ENCODE peak calls at places on chromosomes 4 and X, in eight cellular contexts. C is lower leg skin; Q is naive thymus-derived CD8-positive, alpha-beta T cell; E is pancreas; Y is fibroblast of the aortic adventitia; K is activated CD4-positive, alpha-beta T cell treated with anti-CD3 and anti-CD28 coated beads, Interleukin-2, amount 10 ng/mL, durations not matched to agents 7 days and 5 days; F is DND-41; U is T-cell. M is an unnamed sample.

GRCh38 chrX:153881281-153881680 is 4.7 kb downstream of the L1CAM start:
- DNase-seq in Y (no peak), U (no peak), E (no peak), K (no peak), C (no peak), F (no peak), Q (no peak), M (no peak)

GRCh38 chrX:49039598-49040375 is 3.4 kb downstream of the TFE3 start:
- DNase-seq in K (peak; percentile 48), C (peak; percentile 55), E (peak; percentile 46), Q (no peak), U (peak; percentile 17), Y (peak; percentile 93), F (peak; percentile 81), M (peak; percentile 84)

GRCh38 chrX:153776611-153777045 is 4.2 kb upstream of the SRPK3 start:
- DNase-seq in Y (no peak), F (no peak), C (no peak), E (no peak), Q (no peak), U (no peak), K (no peak), M (no peak)

GRCh38 chr4:17059192-17059634 is 160.8 kb upstream of the LDB2 start:
- DNase-seq in U (no peak), E (no peak), Q (no peak), K (no peak), Y (peak; percentile 93), C (peak; percentile 18), F (no peak), M (no peak)

GRCh38 chr4:100079264-100079663 is 111.0 kb downstream of the DDIT4L start:
- DNase-seq in E (no peak), Q (no peak), Y (no peak), C (no peak), F (peak; percentile 17), U (no peak), K (no peak), M (no peak)

GRCh38 chrX:20300822-20301221 is 34.1 kb upstream of the RPS6KA3 start:
- DNase-seq in F (no peak), Q (no peak), K (peak; percentile 8), E (no peak), C (no peak), Y (no peak), U (no peak), M (no peak)

GRCh38 chrX:3743821-3744439 is 30.5 kb upstream of the PRKX start:
- DNase-seq in C (peak; percentile 13), U (peak; percentile 53), Y (no peak), E (no peak), K (peak; percentile 46), Q (peak; percentile 61), F (peak; percentile 10), M (no peak)

GRCh38 chr4:26050671-26051070 is 136.7 kb downstream of the SMIM20 start:
- DNase-seq in U (no peak), E (no peak), C (no peak), Q (no peak), Y (no peak), F (no peak), K (no peak), M (no peak)

GRCh38 chr4:56147371-56147770 is 198.6 kb downstream of the CEP135 start:
- DNase-seq in Q (no peak), U (no peak), F (no peak), E (no peak), Y (peak; percentile 62), K (no peak), C (no peak), M (no peak)

GRCh38 chr4:182074139-182074538 is 169.1 kb upstream of the TENM3 start:
- DNase-seq in C (no peak), F (no peak), E (no peak), Y (no peak), K (no peak), U (no peak), Q (no peak), M (no peak)

GRCh38 chrX:67780694-67781109 is 236.9 kb downstream of the AR start:
- DNase-seq in E (peak; percentile 9), F (peak; percentile 30), K (no peak), U (no peak), Q (no peak), C (peak; percentile 47), Y (peak; percentile 98), M (peak; percentile 84)

GRCh38 chr4:143441678-143442077 is 71.8 kb upstream of the SMARCA5 start:
- DNase-seq in U (no peak), Q (no peak), F (no peak), Y (no peak), C (no peak), E (no peak), K (no peak), M (no peak)

GRCh38 chr4:11732155-11732554 is 303.5 kb upstream of the HS3ST1 start:
- DNase-seq in K (no peak), Y (no peak), Q (no peak), F (no peak), U (no peak), E (no peak), C (no peak), M (no peak)

GRCh38 chr4:97411352-97411751 is 731.9 kb downstream of the STPG2 start:
- DNase-seq in F (no peak), E (no peak), Y (no peak), Q (no peak), U (no peak), K (no peak), C (no peak), M (no peak)

GRCh38 chr4:143626134-143626859 is 74.2 kb downstream of the FREM3 start:
- DNase-seq in Y (peak; percentile 89), U (no peak), Q (no peak), C (peak; percentile 61), K (no peak), F (no peak), E (peak; percentile 10), M (peak; percentile 76)

GRCh38 chrX:45850197-45850774 is 649.6 kb upstream of the DIPK2B start:
- DNase-seq in F (peak; percentile 39), U (no peak), C (no peak), K (peak; percentile 28), Q (peak; percentile 12), Y (peak; percentile 4), E (no peak), M (no peak)

GRCh38 chr4:163271555-163272127 is 60.8 kb downstream of the NPY1R start:
- DNase-seq in K (no peak), C (no peak), F (no peak), E (no peak), Y (no peak), U (no peak), Q (no peak), M (no peak)

GRCh38 chr4:22500128-22500611 is 15.7 kb downstream of the ADGRA3 start:
- DNase-seq in K (no peak), Q (no peak), E (peak; percentile 9), U (no peak), F (no peak), C (no peak), Y (no peak), M (no peak)

GRCh38 chrX:56794404-56794803 is 65.4 kb downstream of the NBDY start:
- DNase-seq in F (no peak), Y (no peak), K (no peak), C (no peak), E (no peak), U (no peak), Q (no peak), M (peak; percentile 21)

GRCh38 chrX:43813898-43814297 is 68.4 kb downstream of the MAOB start:
- DNase-seq in Q (no peak), K (peak; percentile 8), E (no peak), F (peak; percentile 52), C (no peak), Y (peak; percentile 4), U (no peak), M (no peak)

GRCh38 chr4:7055990-7056325 is 11.9 kb downstream of the GRPEL1 start:
- DNase-seq in U (no peak), C (no peak), K (no peak), Q (no peak), E (no peak), Y (no peak), F (no peak), M (no peak)

GRCh38 chrX:122941801-122942200 is 242.3 kb upstream of the GRIA3 start:
- DNase-seq in F (no peak), E (no peak), K (no peak), U (no peak), C (no peak), Q (no peak), Y (no peak), M (no peak)

GRCh38 chrX:103556941-103557340 is 28.4 kb upstream of the TCEAL4 start:
- DNase-seq in K (no peak), U (no peak), Q (no peak), Y (no peak), F (no peak), E (no peak), C (no peak), M (no peak)

GRCh38 chr4:142743071-142743825 is 102.9 kb downstream of the INPP4B start:
- DNase-seq in E (no peak), Q (no peak), K (no peak), C (no peak), Y (peak; percentile 98), F (no peak), U (no peak), M (no peak)

GRCh38 chr4:70802923-70803605 is 36.6 kb downstream of the GRSF1 start:
- DNase-seq in F (no peak), C (no peak), E (no peak), K (no peak), Q (no peak), U (no peak), Y (no peak), M (no peak)

GRCh38 chr4:141636771-141637460 is 533 bp downstream of the IL15 start:
- DNase-seq in K (peak; percentile 12), E (peak; percentile 33), F (peak; percentile 38), Q (peak; percentile 14), U (no peak), C (no peak), Y (peak; percentile 57), M (peak; percentile 78)

GRCh38 chrX:104913348-104913747 is 307.1 kb downstream of the TEX13A start:
- DNase-seq in K (no peak), U (no peak), F (no peak), C (no peak), E (no peak), Q (peak; percentile 0), Y (no peak), M (no peak)

GRCh38 chr4:69503558-69503957 is 7.9 kb upstream of the UGT2B4 start:
- DNase-seq in Q (no peak), C (no peak), Y (no peak), U (no peak), E (no peak), K (no peak), F (no peak), M (no peak)

GRCh38 chrX:21738145-21738949 is 19.6 kb downstream of the SMPX start:
- DNase-seq in E (no peak), C (no peak), Q (no peak), Y (no peak), F (no peak), K (no peak), U (no peak), M (no peak)

GRCh38 chr4:181618896-181619295 is 624.3 kb upstream of the TENM3 start:
- DNase-seq in C (no peak), K (no peak), U (no peak), F (no peak), Q (no peak), Y (no peak), E (no peak), M (no peak)

GRCh38 chrX:2466876-2467656 is 33.7 kb downstream of the DHRSX start:
- DNase-seq in Y (no peak), E (no peak), F (no peak), U (no peak), C (no peak), K (no peak), Q (no peak), M (no peak)

GRCh38 chrX:38282044-38282443 is 45.3 kb downstream of the RPGR start:
- DNase-seq in Q (no peak), F (no peak), U (no peak), C (no peak), Y (peak; percentile 50), K (no peak), E (no peak), M (no peak)

GRCh38 chr4:20831746-20832145 is 131.5 kb downstream of the PACRGL start:
- DNase-seq in C (no peak), Y (no peak), F (no peak), U (no peak), K (no peak), E (no peak), Q (no peak), M (no peak)

GRCh38 chrX:48648299-48648698 is 35.3 kb upstream of the WAS start:
- DNase-seq in Y (peak; percentile 68), Q (peak; percentile 32), U (peak; percentile 25), E (peak; percentile 4), F (peak; percentile 17), C (peak; percentile 14), K (peak; percentile 45), M (peak; percentile 38)

M was measured in coronary artery.